ENCODE peak calls at places on chromosomes 13 and 19, in ten cellular contexts. J is ovary, F is heart left ventricle, T is body of pancreas, U is IMR-90, D is stomach, R is uterus, Y is Peyer's patch, P is tibial nerve, B is A549. Z is an unnamed sample.
A peak's percentile ranks its signal among the peaks of the same experiment; 100 is the strongest.

GRCh38 chr13:105612541-105612940 is 922.9 kb downstream of the EFNB2 start:
- DNase-seq in J (no peak), F (no peak), T (no peak), U (no peak), D (no peak), R (no peak), Y (no peak), P (no peak), B (no peak), Z (no peak)

GRCh38 chr19:18683955-18684641 is 618 bp downstream of the CRTC1 start:
- DNase-seq in J (no peak), F (no peak), T (no peak), U (no peak), D (no peak), R (no peak), Y (no peak), P (no peak), B (no peak), Z (no peak)

GRCh38 chr13:48424212-48424611 is 11.3 kb upstream of the LPAR6 start:
- DNase-seq in J (no peak), F (no peak), T (no peak), U (no peak), D (no peak), R (no peak), Y (no peak), P (no peak), B (no peak), Z (no peak)

GRCh38 chr19:4567584-4568071 is 8.1 kb upstream of the SEMA6B start:
- DNase-seq in J (peak; percentile 70), F (peak; percentile 78), T (peak; percentile 43), U (peak; percentile 20), D (peak; percentile 62), R (no peak), Y (peak; percentile 38), P (peak; percentile 74), B (peak; percentile 80), Z (peak; percentile 28)

GRCh38 chr13:36839281-36839680 is 20.3 kb downstream of the RFXAP start:
- DNase-seq in J (no peak), F (no peak), T (no peak), U (no peak), D (no peak), R (no peak), Y (no peak), P (no peak), B (no peak), Z (no peak)

GRCh38 chr19:52028780-52029123 is 573 bp upstream of the ZNF614 start:
- DNase-seq in J (no peak), F (no peak), T (no peak), U (no peak), D (no peak), R (no peak), Y (no peak), P (no peak), B (no peak), Z (no peak)

GRCh38 chr19:5903054-5903501 is 512 bp downstream of the NDUFA11 start:
- DNase-seq in J (no peak), F (no peak), T (no peak), U (peak; percentile 49), D (no peak), R (no peak), Y (no peak), P (no peak), B (no peak), Z (no peak)

GRCh38 chr19:4636761-4637160 is 2.6 kb upstream of the TNFAIP8L1 start:
- DNase-seq in J (no peak), F (no peak), T (no peak), U (no peak), D (no peak), R (no peak), Y (no peak), P (no peak), B (no peak), Z (no peak)

GRCh38 chr19:57888107-57888493 is 737 bp downstream of the ZNF814 start:
- DNase-seq in J (no peak), F (no peak), T (no peak), U (no peak), D (no peak), R (no peak), Y (no peak), P (no peak), B (no peak), Z (no peak)

GRCh38 chr19:42386974-42387707 is 3.0 kb downstream of the CNFN start:
- DNase-seq in J (peak; percentile 55), F (peak; percentile 60), T (peak; percentile 64), U (peak; percentile 33), D (peak; percentile 55), R (no peak), Y (peak; percentile 79), P (peak; percentile 52), B (peak; percentile 95), Z (peak; percentile 53)

GRCh38 chr13:83827338-83827737 is 54.9 kb downstream of the SLITRK1 start:
- DNase-seq in J (no peak), F (no peak), T (no peak), U (no peak), D (no peak), R (no peak), Y (no peak), P (no peak), B (no peak), Z (no peak)

GRCh38 chr19:35739275-35740107 is 2.8 kb downstream of the IGFLR1 start:
- DNase-seq in J (peak; percentile 64), F (no peak), T (no peak), U (no peak), D (no peak), R (no peak), Y (no peak), P (no peak), B (no peak), Z (no peak)

GRCh38 chr13:33016414-33017409 is at the start of gene KL:
- DNase-seq in J (peak; percentile 37), F (peak; percentile 45), T (peak; percentile 9), U (no peak), D (peak; percentile 38), R (peak; percentile 25), Y (no peak), P (no peak), B (peak; percentile 1), Z (peak; percentile 16)

GRCh38 chr19:35986664-35987570 is 8.1 kb upstream of the SDHAF1 start:
- DNase-seq in J (no peak), F (peak; percentile 34), T (peak; percentile 32), U (no peak), D (no peak), R (no peak), Y (peak; percentile 59), P (no peak), B (peak; percentile 59), Z (peak; percentile 7)

DNA sequence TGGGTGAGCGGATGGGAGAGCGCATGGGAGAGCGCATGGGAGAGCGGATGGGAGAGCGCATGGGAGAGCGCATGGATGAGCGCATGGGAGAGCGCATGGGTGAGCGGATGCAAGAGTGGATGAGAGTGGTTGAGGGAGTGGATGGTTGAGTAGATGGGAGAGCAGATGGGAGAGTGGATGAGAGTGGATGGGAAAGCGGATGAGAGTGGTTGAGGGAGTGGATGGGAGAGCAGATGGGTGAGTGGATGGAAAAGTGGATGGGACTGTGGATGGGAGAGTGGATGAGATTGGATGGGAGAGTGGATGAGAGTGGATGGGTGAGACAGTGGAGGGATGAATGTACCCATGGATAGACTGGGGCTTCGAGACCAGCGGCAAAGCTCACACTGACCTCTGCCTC is 8.6 kb upstream of the TEKTIP1 start:
- DNase-seq in J (no peak), F (no peak), T (no peak), U (no peak), D (no peak), R (no peak), Y (no peak), P (no peak), B (no peak), Z (no peak)
- TF ChIP-seq CTCF in J (no peak), F (no peak), T (no peak), U (no peak), D (no peak), R (no peak), Y (no peak), P (no peak), B (no peak), Z (no peak)

GRCh38 chr19:1112254-1113208 is 8.7 kb downstream of the GPX4 start:
- DNase-seq in J (peak; percentile 93), F (no peak), T (peak; percentile 45), U (no peak), D (peak; percentile 91), R (peak; percentile 72), Y (no peak), P (peak; percentile 68), B (no peak), Z (no peak)

GRCh38 chr19:1115646-1116420 is 12.0 kb downstream of the GPX4 start:
- DNase-seq in J (no peak), F (peak; percentile 22), T (no peak), U (no peak), D (no peak), R (no peak), Y (no peak), P (no peak), B (no peak), Z (no peak)

GRCh38 chr19:1111641-1112253 is 8.0 kb downstream of the GPX4 start:
- DNase-seq in J (no peak), F (no peak), T (no peak), U (no peak), D (no peak), R (no peak), Y (no peak), P (no peak), B (no peak), Z (no peak)

GRCh38 chr19:1113278-1113985 is 9.6 kb downstream of the GPX4 start:
- DNase-seq in J (peak; percentile 98), F (peak; percentile 99), T (peak; percentile 97), U (peak; percentile 94), D (peak; percentile 97), R (peak; percentile 95), Y (peak; percentile 97), P (peak; percentile 98), B (peak; percentile 91), Z (peak; percentile 97)

GRCh38 chr19:1113986-1114483 is 10.2 kb downstream of the GPX4 start:
- DNase-seq in J (no peak), F (no peak), T (no peak), U (no peak), D (no peak), R (peak; percentile 31), Y (no peak), P (no peak), B (no peak), Z (no peak)
- H3K27ac ChIP-seq in J (peak overlapping the region; percentile 77), F (no peak overlapping the region), T (peak overlapping the region; percentile 64), U (peak overlapping the region; percentile 74), D (peak overlapping the region; percentile 87), R (peak overlapping the region; percentile 72), Y (peak overlapping the region; percentile 64), P (peak overlapping the region; percentile 78), B (peak overlapping the region; percentile 84), Z (peak overlapping the region; percentile 69)

GRCh38 chr19:41321600-41322270 is 11.8 kb downstream of the CCDC97 start:
- DNase-seq in J (peak; percentile 72), F (peak; percentile 50), T (peak; percentile 47), U (peak; percentile 80), D (no peak), R (peak; percentile 59), Y (no peak), P (no peak), B (peak; percentile 76), Z (peak; percentile 44)
- TF ChIP-seq POLR2A in J (no peak), F (no peak), T (no peak), U (peak; percentile 56), D (no peak), R (no peak), Y (no peak), P (no peak), B (no peak), Z (no peak)

DNA sequence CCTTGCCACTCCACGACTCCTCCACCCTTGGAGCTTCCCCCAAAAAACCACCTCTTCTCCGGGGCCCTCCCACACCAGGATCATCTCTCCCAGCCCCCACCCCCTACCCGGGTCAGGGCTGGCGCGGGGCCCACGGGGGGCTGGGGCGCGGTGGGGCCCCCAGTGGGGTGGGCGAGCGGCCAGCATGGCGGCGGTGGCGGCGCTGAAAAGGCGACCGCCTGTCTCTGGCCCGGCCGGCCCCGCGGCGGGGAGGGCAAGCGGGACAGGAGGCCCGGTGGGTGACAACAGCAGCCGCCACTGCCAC is 850 bp downstream of the DYRK1B start:
- DNase-seq in J (no peak), F (no peak), T (no peak), U (no peak), D (no peak), R (no peak), Y (no peak), P (no peak), B (no peak), Z (no peak)
- TF ChIP-seq CTCF in J (no peak), F (no peak), T (no peak), U (no peak), D (no peak), R (no peak), Y (no peak), P (no peak), B (no peak), Z (no peak)